ENCODE peak calls at places on chromosomes 13 and 19, in seven cellular contexts. D is left ventricle myocardium inferior, F is cardiac muscle cell, B is Peyer's patch, I is heart right ventricle, N is hepatocyte, W is thoracic aorta. Z is an unnamed sample. For H3K4me1 and H3K36me3, the result is how much of the 10 kb centered on the place peaks cover.

GRCh38 chr19:33577947-33578346 is 43.8 kb upstream of the CHST8 start:
- DNase-seq in D (no peak), F (no peak), B (no peak), I (no peak), N (no peak), W (no peak), Z (no peak)

GRCh38 chr19:4889034-4889825 is 13.5 kb downstream of the ARRDC5 start:
- DNase-seq in D (no peak), F (no peak), B (no peak), I (no peak), N (no peak), W (no peak), Z (no peak)

GRCh38 chr13:77300176-77301141 is 26.4 kb downstream of the MYCBP2 start:
- DNase-seq in D (no peak), F (no peak), B (no peak), I (no peak), N (peak), W (no peak), Z (no peak)

GRCh38 chr19:38394488-38394887 is 6.0 kb downstream of the SPRED3 start:
- DNase-seq in D (no peak), F (peak), B (peak), I (no peak), N (peak), W (no peak), Z (no peak)

GRCh38 chr19:33217881-33218280 is 7.8 kb downstream of the SLC7A10 start:
- DNase-seq in D (no peak), F (no peak), B (no peak), I (no peak), N (no peak), W (no peak), Z (no peak)

GRCh38 chr19:47056416-47056815 is 8.0 kb upstream of the TMEM160 start:
- DNase-seq in D (no peak), F (no peak), B (no peak), I (no peak), N (no peak), W (no peak), Z (no peak)

GRCh38 chr19:13083627-13084026 is 19.0 kb downstream of the LYL1 start:
- DNase-seq in D (no peak), F (no peak), B (no peak), I (no peak), N (no peak), W (no peak), Z (no peak)

GRCh38 chr19:31314849-31315620 is 34.2 kb downstream of the TSHZ3 start:
- DNase-seq in D (no peak), F (no peak), B (no peak), I (no peak), N (no peak), W (no peak), Z (no peak)

GRCh38 chr13:50873481-50873880 is 30.0 kb upstream of the DLEU7 start:
- DNase-seq in D (no peak), F (peak), B (no peak), I (no peak), N (no peak), W (no peak), Z (no peak)

GRCh38 chr19:39409886-39410619 is 2.4 kb upstream of the PLEKHG2 start:
- DNase-seq in D (peak), F (peak), B (peak), I (peak), N (peak), W (no peak), Z (peak)

GRCh38 chr13:111337206-111337605 is 16.8 kb downstream of the TEX29 start:
- DNase-seq in D (no peak), F (no peak), B (no peak), I (peak), N (peak), W (no peak), Z (no peak)

GRCh38 chr19:459724-460511 is 915 bp downstream of the SHC2 start:
- DNase-seq in D (peak), F (peak), B (peak), I (peak), N (peak), W (no peak), Z (no peak)

GRCh38 chr19:38134538-38135149 is 89.4 kb downstream of the DPF1 start:
- DNase-seq in D (no peak), F (peak), B (no peak), I (peak), N (peak), W (no peak), Z (no peak)

GRCh38 chr19:58181902-58182576 is 822 bp upstream of the ZNF274 start:
- DNase-seq in D (peak), F (peak), B (no peak), I (peak), N (no peak), W (no peak), Z (no peak)

GRCh38 chr13:30453727-30454126 is 12.0 kb downstream of the HMGB1 start:
- DNase-seq in D (no peak), F (no peak), B (no peak), I (no peak), N (no peak), W (no peak), Z (no peak)

GRCh38 chr13:46861959-46862358 is 34.9 kb downstream of the HTR2A start:
- DNase-seq in D (no peak), F (no peak), B (no peak), I (no peak), N (no peak), W (no peak), Z (no peak)

GRCh38 chr19:40200352-40201099 is 9.3 kb downstream of the MAP3K10 start:
- DNase-seq in D (no peak), F (no peak), B (no peak), I (no peak), N (no peak), W (no peak), Z (no peak)

GRCh38 chr19:44765949-44766335 is 11.7 kb upstream of the CBLC start:
- DNase-seq in D (no peak), F (no peak), B (no peak), I (no peak), N (no peak), W (no peak), Z (no peak)

GRCh38 chr19:55206664-55207500 is 2.4 kb downstream of the PTPRH start:
- DNase-seq in D (peak), F (peak), B (peak), I (peak), N (peak), W (no peak), Z (peak)

GRCh38 chr19:48568345-48568886 is 16.4 kb downstream of the SULT2B1 start:
- DNase-seq in D (peak), F (peak), B (peak), I (peak), N (peak), W (peak), Z (peak)

GRCh38 chr19:58054792-58055482 is 4.1 kb upstream of the ZNF135 start:
- DNase-seq in D (peak), F (peak), B (no peak), I (peak), N (no peak), W (no peak), Z (peak)

GRCh38 chr13:27751953-27752352 is 40.3 kb upstream of the GSX1 start:
- DNase-seq in D (no peak), F (no peak), B (no peak), I (no peak), N (no peak), W (no peak), Z (no peak)

GRCh38 chr19:32570081-32570785 is 10.8 kb upstream of the PDCD5 start:
- DNase-seq in D (no peak), F (peak), B (peak), I (peak), N (peak), W (no peak), Z (peak)

GRCh38 chr19:30686911-30687566 is 314.9 kb downstream of the ZNF536 start:
- DNase-seq in D (no peak), F (peak), B (no peak), I (no peak), N (no peak), W (no peak), Z (no peak)

GRCh38 chr19:58558623-58559274 is 338 bp upstream of the UBE2M start:
- DNase-seq in D (peak), F (peak), B (peak), I (peak), N (peak), W (peak), Z (peak)

GRCh38 chr19:29562299-29563297 is 36.8 kb downstream of the VSTM2B start:
- DNase-seq in D (no peak), F (no peak), B (no peak), I (no peak), N (no peak), W (no peak), Z (no peak)

GRCh38 chr19:947707-948533 is 22.1 kb downstream of the ARID3A start:
- DNase-seq in D (peak), F (no peak), B (no peak), I (peak), N (peak), W (no peak), Z (peak)

GRCh38 chr13:114131581-114132418 is 623 bp downstream of the RASA3 start:
- DNase-seq in D (peak), F (peak), B (no peak), I (no peak), N (no peak), W (no peak), Z (no peak)

GRCh38 chr13:52004508-52005183 is 6.6 kb downstream of the ATP7B start:
- DNase-seq in D (no peak), F (no peak), B (peak), I (no peak), N (no peak), W (no peak), Z (peak)

GRCh38 chr13:52003551-52003950 is 7.7 kb downstream of the ATP7B start:
- DNase-seq in D (no peak), F (no peak), B (no peak), I (no peak), N (no peak), W (no peak), Z (no peak)

GRCh38 chr13:51999525-51999924 is 11.7 kb downstream of the ATP7B start:
- DNase-seq in D (peak), F (no peak), B (no peak), I (peak), N (no peak), W (no peak), Z (no peak)

GRCh38 chr13:52001120-52001731 is 10.0 kb downstream of the ATP7B start:
- DNase-seq in D (no peak), F (peak), B (no peak), I (no peak), N (peak), W (no peak), Z (no peak)

GRCh38 chr13:52002361-52002760 is 8.9 kb downstream of the ATP7B start:
- DNase-seq in D (no peak), F (no peak), B (no peak), I (no peak), N (no peak), W (no peak), Z (no peak)
- H3K4me1 ChIP-seq in D (under half), F (under half), B (under half), I (under half), N (half or more), W (under half), Z (under half)

DNA sequence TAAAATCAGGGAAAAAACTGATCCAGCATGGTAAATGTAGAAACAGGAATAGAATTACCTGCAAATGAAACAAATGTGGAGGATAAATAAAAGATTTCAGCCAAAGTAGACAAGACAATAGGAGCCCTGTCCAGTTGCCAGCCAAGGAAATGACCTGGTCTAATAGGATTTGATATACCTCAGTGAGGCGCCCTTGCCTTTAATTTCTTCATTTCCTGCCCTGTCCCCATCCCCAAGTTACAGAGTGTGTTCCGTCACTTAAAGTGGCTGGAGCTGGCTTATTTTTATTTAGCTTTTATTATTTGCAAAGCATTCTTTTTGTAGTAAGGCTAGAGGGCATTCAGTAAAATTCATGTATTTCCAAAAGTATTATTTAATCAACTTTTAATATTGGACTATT is 1022.0 kb downstream of the EFNB2 start:
- DNase-seq in D (no peak), F (no peak), B (no peak), I (no peak), N (no peak), W (no peak), Z (no peak)
- TF ChIP-seq CTCF in D (no peak), F (no peak), B (no peak), I (no peak), N (no peak), W (no peak), Z (no peak)

GRCh38 chr19:43743059-43743458 is 11.7 kb downstream of the SMG9 start:
- DNase-seq in D (no peak), F (no peak), B (no peak), I (no peak), N (no peak), W (no peak), Z (no peak)
- H3K36me3 ChIP-seq in D (half or more), F (under half), B (under half), I (under half), N (under half), W (half or more), Z (under half)

GRCh38 chr19:6717441-6717971 is 2.9 kb downstream of the C3 start:
- DNase-seq in D (no peak), F (no peak), B (no peak), I (no peak), N (no peak), W (no peak), Z (no peak)

GRCh38 chr19:6719540-6719861 is 949 bp downstream of the C3 start:
- DNase-seq in D (no peak), F (no peak), B (no peak), I (no peak), N (no peak), W (no peak), Z (no peak)

GRCh38 chr19:6719992-6720368 is 470 bp downstream of the C3 start:
- DNase-seq in D (no peak), F (no peak), B (no peak), I (no peak), N (no peak), W (no peak), Z (no peak)

GRCh38 chr19:6718111-6718740 is 2.2 kb downstream of the C3 start:
- DNase-seq in D (no peak), F (no peak), B (no peak), I (no peak), N (no peak), W (no peak), Z (peak)

GRCh38 chr19:6718741-6719539 is 1.5 kb downstream of the C3 start:
- DNase-seq in D (no peak), F (peak), B (no peak), I (no peak), N (peak), W (no peak), Z (no peak)
- H3K4me1 ChIP-seq in D (under half), F (under half), B (under half), I (under half), N (under half), W (under half), Z (under half)

DNA sequence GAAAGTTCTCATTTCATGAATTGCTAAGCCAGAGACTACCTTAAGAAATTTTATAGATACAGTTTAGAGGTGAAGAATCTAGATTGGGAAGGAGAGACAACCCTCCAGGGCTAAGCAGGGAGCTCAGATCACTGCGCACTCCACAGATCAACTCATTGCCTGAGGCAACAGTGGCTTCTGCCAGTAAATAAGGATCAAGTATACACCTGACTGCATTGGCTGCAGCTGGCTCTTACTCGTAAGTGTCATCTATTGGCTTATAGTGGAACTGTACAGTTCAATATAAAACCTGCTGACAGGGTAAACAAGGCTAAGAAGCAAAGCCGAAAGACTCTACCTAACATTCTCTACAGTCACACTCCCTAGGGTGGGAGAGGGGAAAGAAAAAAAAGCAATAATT is 18.0 kb upstream of the C1QTNF9B start:
- DNase-seq in D (no peak), F (no peak), B (no peak), I (no peak), N (no peak), W (no peak), Z (no peak)
- TF ChIP-seq CTCF in D (no peak), F (no peak), B (no peak), I (no peak), N (no peak), W (no peak), Z (no peak)

DNA sequence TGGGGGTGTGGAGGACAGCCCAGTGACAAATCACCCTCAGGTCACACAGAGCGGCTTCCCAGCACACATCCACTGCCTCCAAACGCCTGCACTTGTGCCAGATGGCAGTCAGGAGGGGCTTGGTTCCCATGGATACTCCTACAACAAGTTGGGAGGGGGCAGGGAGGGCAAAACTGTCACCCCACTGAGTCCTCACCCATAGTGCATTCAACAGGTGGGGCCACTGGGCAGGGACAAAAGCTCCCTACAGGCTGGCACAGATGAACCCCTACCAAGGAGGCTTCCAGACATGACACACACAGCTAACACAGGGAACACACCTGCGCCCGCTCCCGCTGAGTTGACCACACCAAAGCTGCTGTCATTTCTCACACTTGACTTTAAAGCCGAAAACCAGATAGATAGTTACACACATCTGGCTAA is 120.5 kb downstream of the STK24 start:
- DNase-seq in D (no peak), F (no peak), B (no peak), I (no peak), N (no peak), W (no peak), Z (no peak)
- H3K36me3 ChIP-seq in D (half or more), F (under half), B (under half), I (under half), N (under half), W (under half), Z (under half)

DNA sequence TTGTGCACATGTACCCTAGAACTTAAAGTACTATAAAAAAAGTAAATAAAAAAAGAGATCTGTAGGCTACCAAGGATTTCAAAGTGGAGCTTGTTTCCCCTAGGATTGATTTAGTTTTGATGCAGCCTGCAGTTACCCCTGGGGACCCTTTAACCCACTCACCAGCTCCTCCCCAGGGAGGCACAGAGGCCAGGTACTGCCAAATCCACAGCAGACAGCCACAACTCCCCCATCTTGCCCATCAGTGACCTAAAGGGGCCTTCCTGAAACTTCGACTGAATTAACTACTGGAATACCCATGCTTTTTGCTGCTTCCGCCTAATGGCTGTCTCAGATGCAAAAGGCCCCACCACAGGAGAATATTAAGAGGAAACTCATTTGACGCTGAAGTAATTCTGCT is 95.1 kb downstream of the FOXO1 start:
- DNase-seq in D (no peak), F (no peak), B (no peak), I (no peak), N (no peak), W (no peak), Z (no peak)
- H3K4me1 ChIP-seq in D (half or more), F (under half), B (under half), I (under half), N (under half), W (under half), Z (under half)

DNA sequence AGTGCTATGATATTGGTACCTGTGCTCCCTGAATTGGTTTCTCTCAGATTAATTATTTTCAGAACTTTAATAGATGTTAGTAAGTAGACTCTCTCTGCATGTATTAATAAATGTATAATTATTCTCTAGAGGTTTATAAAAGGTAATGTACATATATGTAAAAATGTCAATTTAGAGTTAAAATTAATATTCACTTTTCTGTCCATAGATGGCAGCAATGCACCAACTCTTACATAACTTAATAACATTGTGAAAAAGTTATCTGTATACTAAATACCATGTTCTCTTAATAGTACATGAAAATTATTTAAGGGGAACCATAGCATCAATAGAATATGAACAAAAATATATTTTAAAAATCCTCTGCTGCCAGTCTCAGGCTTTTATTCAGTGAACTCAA is 515.0 kb upstream of the KLHL1 start:
- DNase-seq in D (no peak), F (no peak), B (no peak), I (no peak), N (peak), W (no peak), Z (no peak)
- TF ChIP-seq CTCF in D (peak), F (peak), B (peak), I (peak), N (peak), W (no peak), Z (no peak)